ENCODE peak calls at places on chromosomes 13 and 19, in eight cellular contexts. G, V, F, T, K, P, Z and Q are unnamed samples. For H3K4me1, the result is how much of the 10 kb centered on the place peaks cover.

GRCh38 chr13:75263741-75264407 is 218.1 kb downstream of the TBC1D4 start:
- DNase-seq in F (no peak), P (no peak), T (no peak), V (peak), G (no peak), K (no peak), Z (no peak), Q (no peak)

GRCh38 chr19:11306337-11306736 is 10.4 kb downstream of the TSPAN16 start:
- DNase-seq in T (no peak), K (no peak), F (no peak), V (no peak), Z (no peak), P (no peak), G (no peak), Q (no peak)

GRCh38 chr13:74132768-74133656 is 1.2 kb downstream of the KLF12 start:
- DNase-seq in T (peak), Z (no peak), K (no peak), F (peak), V (no peak), P (peak), G (peak), Q (peak)

GRCh38 chr13:33932765-33933406 is 114.9 kb downstream of the RFC3 start:
- DNase-seq in K (no peak), V (no peak), P (no peak), F (peak), Z (no peak), G (no peak), T (no peak), Q (no peak)

GRCh38 chr13:41562083-41562482 is 104.7 kb downstream of the RGCC start:
- DNase-seq in G (peak), K (no peak), V (no peak), T (peak), P (peak), Z (peak), F (no peak), Q (no peak)

GRCh38 chr19:55118401-55118991 is 1.1 kb upstream of the PPP1R12C start:
- DNase-seq in T (peak), Z (peak), G (peak), P (peak), K (no peak), V (no peak), F (no peak), Q (peak)

GRCh38 chr19:53961523-53962345 is 1.0 kb upstream of the CACNG8 start:
- DNase-seq in V (no peak), P (no peak), K (no peak), T (no peak), Z (no peak), F (peak), G (no peak), Q (no peak)

GRCh38 chr19:11373166-11373884 is 1.1 kb upstream of the SWSAP1 start:
- DNase-seq in K (no peak), V (peak), Z (no peak), P (no peak), T (no peak), F (peak), G (no peak), Q (peak)

GRCh38 chr19:8307400-8307964 is 676 bp downstream of the CD320 start:
- DNase-seq in G (no peak), K (no peak), P (no peak), V (peak), F (peak), Z (no peak), T (peak), Q (peak)

GRCh38 chr19:6654347-6655310 is 15.3 kb downstream of the TNFSF14 start:
- DNase-seq in G (no peak), K (no peak), F (no peak), Z (no peak), P (no peak), V (no peak), T (no peak), Q (no peak)

GRCh38 chr19:53868091-53868891 is 608 bp downstream of the MYADM start:
- DNase-seq in G (peak), F (peak), V (peak), Z (no peak), K (peak), P (peak), T (peak), Q (peak)

GRCh38 chr19:13082192-13083007 is 20.3 kb downstream of the LYL1 start:
- DNase-seq in Z (peak), G (no peak), P (no peak), T (no peak), V (peak), K (peak), F (peak), Q (peak)

GRCh38 chr13:59801107-59801880 is 362.4 kb downstream of the DIAPH3 start:
- DNase-seq in V (no peak), T (no peak), G (no peak), P (no peak), K (no peak), F (no peak), Z (no peak), Q (no peak)

GRCh38 chr13:59746291-59746962 is 417.3 kb downstream of the DIAPH3 start:
- DNase-seq in Z (no peak), P (no peak), G (no peak), T (no peak), V (peak), F (no peak), K (no peak), Q (no peak)

GRCh38 chr19:34675919-34676318 is 1.0 kb downstream of the SCGB2B2 start:
- DNase-seq in K (no peak), T (no peak), G (no peak), P (no peak), Z (no peak), V (no peak), F (no peak), Q (no peak)

GRCh38 chr13:92843549-92843948 is 383.1 kb upstream of the GPC6 start:
- DNase-seq in K (no peak), T (no peak), F (no peak), G (no peak), Z (no peak), V (peak), P (no peak), Q (no peak)

GRCh38 chr13:29844441-29844840 is 6.0 kb downstream of the UBL3 start:
- DNase-seq in T (no peak), P (no peak), G (no peak), K (no peak), Z (no peak), V (no peak), F (no peak), Q (no peak)

GRCh38 chr19:11324079-11324661 is 15.3 kb downstream of the RAB3D start:
- DNase-seq in V (peak), K (no peak), G (peak), F (peak), Z (peak), T (peak), P (no peak), Q (no peak)

GRCh38 chr19:10566658-10567410 is 1.0 kb upstream of the KRI1 start:
- DNase-seq in G (peak), Z (no peak), K (no peak), V (no peak), T (peak), P (no peak), F (no peak), Q (peak)

GRCh38 chr13:29886446-29886845 is 36.0 kb upstream of the UBL3 start:
- DNase-seq in G (no peak), V (no peak), K (no peak), P (no peak), T (no peak), Z (no peak), F (no peak), Q (no peak)

GRCh38 chr19:4061178-4061682 is 5.5 kb downstream of the ZBTB7A start:
- DNase-seq in G (peak), V (peak), K (no peak), T (peak), P (peak), Z (peak), F (no peak), Q (no peak)

GRCh38 chr13:95643814-95644598 is 500 bp downstream of the DZIP1 start:
- DNase-seq in T (no peak), P (peak), Z (no peak), F (peak), K (peak), V (no peak), G (peak), Q (peak)

GRCh38 chr13:30791354-30791921 is 56.1 kb downstream of the ALOX5AP start:
- DNase-seq in P (no peak), Z (peak), K (no peak), F (peak), V (no peak), T (no peak), G (no peak), Q (no peak)

GRCh38 chr19:46745521-46746280 is at the start of gene FKRP:
- DNase-seq in Z (no peak), F (peak), V (no peak), T (no peak), G (peak), K (peak), P (no peak), Q (peak)

GRCh38 chr19:2495651-2496316 is 19.9 kb downstream of the GADD45B start:
- DNase-seq in F (no peak), G (peak), P (peak), Z (no peak), K (no peak), T (peak), V (no peak), Q (no peak)

GRCh38 chr13:62704795-62705329 is 1289.2 kb upstream of the PCDH20 start:
- DNase-seq in Z (no peak), K (no peak), T (no peak), G (no peak), V (no peak), P (no peak), F (peak), Q (no peak)

GRCh38 chr13:111117289-111117688 is 2.2 kb downstream of the ARHGEF7 start:
- DNase-seq in V (no peak), F (no peak), T (no peak), Z (no peak), P (no peak), K (no peak), G (no peak), Q (no peak)

GRCh38 chr13:111114362-111115050 is 604 bp upstream of the ARHGEF7 start:
- DNase-seq in G (peak), Z (peak), P (peak), V (no peak), K (no peak), F (peak), T (no peak), Q (peak)

GRCh38 chr13:111116830-111117229 is 1.7 kb downstream of the ARHGEF7 start:
- DNase-seq in F (no peak), G (no peak), V (no peak), P (no peak), K (no peak), T (no peak), Z (no peak), Q (no peak)

GRCh38 chr13:111115051-111115840 is at the start of gene ARHGEF7:
- DNase-seq in G (peak), F (peak), V (no peak), P (no peak), Z (no peak), K (no peak), T (no peak), Q (peak)

GRCh38 chr13:111115841-111116500 is 861 bp downstream of the ARHGEF7 start:
- DNase-seq in Z (peak), G (peak), P (no peak), F (peak), K (no peak), V (peak), T (no peak), Q (peak)
- TF ChIP-seq CTCF in Z (no peak), G (no peak), P (no peak), F (no peak), K (no peak), V (no peak), T (no peak), Q (no peak)

DNA sequence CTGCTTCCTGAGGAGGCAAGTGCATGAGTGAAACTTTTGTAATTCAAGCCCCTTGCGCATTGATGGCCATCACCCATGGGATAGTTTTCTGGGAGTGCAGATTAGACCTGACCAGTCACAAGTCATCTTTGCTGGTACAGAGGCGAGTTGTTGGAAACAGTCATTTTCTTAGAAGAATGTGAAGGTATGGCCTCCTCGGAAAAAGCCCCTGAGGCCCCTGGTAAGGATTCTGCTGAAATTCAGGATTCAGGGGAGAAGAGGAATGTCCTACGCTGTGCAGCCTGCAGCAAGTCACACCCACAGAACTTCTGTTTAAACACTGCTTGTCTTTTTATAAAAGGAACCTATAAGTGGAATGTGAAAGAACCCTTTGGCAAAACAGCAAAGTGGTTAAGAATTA is 11.0 kb upstream of the SPART start:
- DNase-seq in T (no peak), G (no peak), Z (no peak), P (no peak), V (no peak), F (no peak), K (no peak), Q (no peak)
- H3K4me1 ChIP-seq in T (under half), G (under half), Z (under half), P (under half), V (under half), F (under half), K (under half), Q (under half)

GRCh38 chr19:19627716-19628498 is at the start of gene LPAR2:
- DNase-seq in T (peak), V (peak), G (peak), Z (no peak), K (peak), P (no peak), F (peak), Q (peak)
- TF ChIP-seq CTCF in T (no peak), V (no peak), G (no peak), Z (no peak), K (no peak), P (no peak), F (no peak), Q (peak)

DNA sequence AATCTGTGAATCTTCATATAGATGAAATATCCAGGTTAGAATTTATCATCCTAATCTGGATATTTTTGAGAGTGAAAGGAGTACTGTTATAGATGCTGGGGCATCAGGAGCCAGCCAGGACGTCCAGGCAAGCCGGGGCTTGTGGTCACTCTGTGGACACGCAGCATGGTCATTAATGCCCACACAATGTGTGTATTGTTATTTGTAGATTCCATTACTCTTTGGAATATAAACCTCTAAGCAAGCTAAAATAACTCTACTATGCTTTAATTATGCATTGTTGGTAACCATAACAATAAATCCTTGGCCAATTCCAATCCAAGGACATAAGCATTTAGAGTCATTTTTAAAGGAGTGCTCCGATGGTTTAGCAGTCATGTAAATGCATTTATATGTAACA is 137.9 kb downstream of the TM9SF2 start:
- DNase-seq in V (no peak), F (no peak), T (no peak), G (no peak), P (no peak), Z (no peak), K (no peak), Q (no peak)
- H3K4me1 ChIP-seq in V (under half), F (under half), T (under half), G (under half), P (under half), Z (under half), K (under half), Q (under half)

GRCh38 chr13:100848304-100848703 is 173.7 kb upstream of the TMTC4 start:
- DNase-seq in Z (no peak), T (no peak), P (no peak), V (no peak), F (no peak), G (no peak), K (no peak), Q (peak)
- TF ChIP-seq CTCF in Z (no peak), T (no peak), P (no peak), V (peak), F (no peak), G (no peak), K (no peak), Q (peak)

GRCh38 chr13:97279913-97280312 is 57.8 kb downstream of the MBNL2 start:
- DNase-seq in P (no peak), F (no peak), G (no peak), T (no peak), V (peak), Z (no peak), K (no peak), Q (no peak)
- H3K4me1 ChIP-seq in P (under half), F (under half), G (under half), T (under half), V (under half), Z (under half), K (half or more), Q (under half)

GRCh38 chr13:113731192-113732175 is 27.5 kb upstream of the TMEM255B start:
- DNase-seq in F (no peak), G (no peak), K (no peak), P (no peak), V (no peak), Z (no peak), T (no peak), Q (no peak)

GRCh38 chr13:113729329-113730019 is 29.6 kb upstream of the TMEM255B start:
- DNase-seq in T (no peak), K (no peak), V (no peak), F (peak), G (no peak), Z (no peak), P (no peak), Q (no peak)

GRCh38 chr13:113730145-113730750 is 28.8 kb upstream of the TMEM255B start:
- DNase-seq in F (no peak), G (no peak), V (no peak), Z (no peak), P (no peak), K (no peak), T (no peak), Q (no peak)

GRCh38 chr13:113732176-113732960 is 26.7 kb upstream of the TMEM255B start:
- DNase-seq in P (no peak), F (no peak), Z (no peak), G (no peak), V (no peak), T (no peak), K (no peak), Q (no peak)

DNA sequence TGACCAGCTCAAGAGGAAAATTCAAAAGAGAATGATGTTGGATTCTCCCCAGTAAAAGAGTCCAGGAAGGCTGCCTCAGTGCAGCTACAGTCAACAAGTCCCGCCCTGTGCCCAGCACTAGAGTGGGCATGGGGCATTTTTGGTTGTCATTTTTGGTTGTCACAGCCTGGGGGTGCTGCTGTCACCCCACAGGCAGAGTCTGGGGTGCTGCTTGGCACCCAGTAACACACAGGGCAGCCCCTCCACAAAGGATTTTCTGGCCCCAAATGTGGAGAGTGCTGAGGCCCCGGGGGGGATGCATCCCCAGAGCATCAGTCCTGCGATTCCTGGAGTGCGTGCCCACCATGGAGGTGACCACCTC is 28.2 kb upstream of the TMEM255B start:
- DNase-seq in V (no peak), P (no peak), K (no peak), T (no peak), G (no peak), F (no peak), Z (no peak), Q (no peak)
- TF ChIP-seq CTCF in V (no peak), P (no peak), K (no peak), T (no peak), G (no peak), F (peak), Z (no peak), Q (no peak)

DNA sequence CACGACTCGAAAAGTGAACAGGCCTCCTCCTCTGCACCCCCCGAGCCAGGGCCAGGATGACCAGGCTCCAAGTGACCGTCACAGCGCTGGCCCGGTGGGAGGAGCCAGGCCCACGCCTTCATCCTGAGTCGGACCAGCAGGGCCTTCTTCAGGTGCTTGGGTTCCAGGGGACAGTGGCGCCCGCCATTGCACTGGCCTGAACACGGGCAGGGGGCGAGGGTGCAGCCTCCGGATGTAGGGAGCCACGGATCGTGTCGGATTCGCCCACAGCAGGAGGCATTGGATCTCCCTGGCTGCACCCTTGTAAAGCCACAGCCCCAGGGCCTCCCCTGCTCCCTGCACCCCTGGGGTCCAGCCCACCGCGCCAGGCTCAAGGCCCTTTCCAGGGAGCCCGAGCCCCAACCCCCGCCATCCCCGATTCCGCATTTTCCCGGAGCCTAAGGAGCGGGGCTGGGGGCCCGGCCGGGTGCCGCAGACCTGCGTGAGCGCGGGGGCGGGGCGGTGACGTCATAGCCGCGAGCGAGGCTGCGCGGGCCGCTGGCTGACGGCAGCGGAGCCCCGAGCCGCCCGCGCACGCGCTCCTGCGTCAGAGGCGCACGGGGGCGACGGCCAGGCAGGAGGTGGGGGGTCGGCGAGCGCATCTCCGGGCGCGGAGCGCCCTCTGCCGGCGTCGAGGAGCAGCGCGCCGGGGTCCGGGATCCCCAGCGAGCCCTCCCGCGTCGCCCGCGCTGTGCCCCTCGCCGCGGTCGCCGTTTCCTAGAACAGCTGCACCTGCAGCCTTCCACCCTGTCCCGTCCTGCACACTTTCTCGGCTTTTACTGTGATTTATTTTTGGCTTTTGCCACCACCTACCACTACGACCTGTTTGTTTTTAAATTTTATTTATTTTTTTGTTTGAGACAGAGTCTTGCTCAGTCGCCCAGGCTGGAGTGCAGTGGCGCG is 1.5 kb upstream of the ATP5F1D start:
- DNase-seq in Z (peak), G (peak), P (peak), T (peak), F (peak), K (peak), V (peak), Q (peak)
- H3K4me1 ChIP-seq in Z (under half), G (under half), P (under half), T (under half), F (under half), K (under half), V (under half), Q (under half)